ENCODE peak calls at places on chromosomes 7 and 10, in ten cellular contexts. A is transverse colon, F is heart left ventricle, H is AG04450, U is SK-N-SH, I is endothelial cell, P is BJ, W is AG10803, R is psoas muscle, C is tibial artery. K is an unnamed sample.

GRCh38 chr10:70585555-70586243 is 16.8 kb downstream of the PRF1 start:
- DNase-seq in U (no peak), A (no peak), P (no peak), R (no peak), W (no peak), H (no peak), C (no peak), I (no peak), F (no peak), K (no peak)

GRCh38 chr7:17275749-17276671 is 22.4 kb upstream of the AHR start:
- DNase-seq in F (no peak), H (peak), W (peak), P (peak), I (no peak), R (no peak), U (no peak), A (no peak), C (no peak), K (no peak)

GRCh38 chr7:99132922-99133321 is 11.0 kb downstream of the SMURF1 start:
- DNase-seq in R (no peak), I (no peak), A (no peak), H (peak), U (no peak), F (no peak), C (no peak), W (no peak), P (no peak), K (no peak)

GRCh38 chr7:143978585-143978984 is 21.5 kb upstream of the OR6B1 start:
- DNase-seq in U (no peak), I (no peak), C (no peak), H (no peak), F (no peak), W (no peak), P (no peak), A (no peak), R (no peak), K (no peak)

GRCh38 chr7:129110575-129111376 is 33.7 kb upstream of the TSPAN33 start:
- DNase-seq in F (no peak), H (no peak), W (no peak), C (no peak), A (no peak), U (peak), P (no peak), R (no peak), I (no peak), K (peak)

GRCh38 chr10:63103971-63104409 is 29.1 kb upstream of the NRBF2 start:
- DNase-seq in P (no peak), W (no peak), H (no peak), R (no peak), U (no peak), C (no peak), A (no peak), I (no peak), F (no peak), K (no peak)

GRCh38 chr7:98472391-98473002 is 71.6 kb upstream of the BAIAP2L1 start:
- DNase-seq in R (no peak), A (no peak), F (no peak), C (no peak), H (no peak), P (no peak), W (no peak), I (no peak), U (no peak), K (no peak)

GRCh38 chr7:70764004-70764691 is 367.8 kb upstream of the GALNT17 start:
- DNase-seq in F (no peak), W (no peak), H (no peak), R (no peak), I (no peak), C (no peak), U (no peak), A (no peak), P (no peak), K (no peak)

GRCh38 chr10:102462512-102463054 is 11.2 kb upstream of the C10orf95 start:
- DNase-seq in P (no peak), I (no peak), C (no peak), R (no peak), H (no peak), A (no peak), F (no peak), W (no peak), U (no peak), K (no peak)

GRCh38 chr7:85070967-85071628 is 115.8 kb downstream of the SEMA3D start:
- DNase-seq in P (no peak), C (no peak), I (no peak), F (no peak), H (no peak), U (no peak), R (no peak), A (no peak), W (no peak), K (no peak)

GRCh38 chr10:93068411-93069244 is 5.1 kb upstream of the CYP26A1 start:
- DNase-seq in U (peak), C (no peak), A (no peak), I (no peak), H (no peak), F (no peak), R (no peak), P (no peak), W (peak), K (no peak)

GRCh38 chr10:35274511-35275060 is 61.7 kb upstream of the CCNY start:
- DNase-seq in R (no peak), A (no peak), U (no peak), P (no peak), W (no peak), I (no peak), F (no peak), C (no peak), H (no peak), K (no peak)

GRCh38 chr10:33070101-33070500 is 112.1 kb upstream of the ITGB1 start:
- DNase-seq in W (no peak), P (no peak), I (no peak), A (no peak), U (no peak), H (no peak), R (no peak), F (no peak), C (no peak), K (no peak)

GRCh38 chr7:93175219-93175618 is 27.0 kb upstream of the SAMD9L start:
- DNase-seq in A (no peak), U (no peak), I (no peak), W (no peak), P (no peak), R (no peak), C (no peak), F (no peak), H (no peak), K (no peak)

GRCh38 chr10:102040721-102041120 is 15.3 kb downstream of the ARMH3 start:
- DNase-seq in A (no peak), C (no peak), F (no peak), R (no peak), H (no peak), U (no peak), W (no peak), I (no peak), P (no peak), K (no peak)

GRCh38 chr7:106604303-106604918 is 56.5 kb downstream of the CCDC71L start:
- DNase-seq in W (no peak), I (no peak), F (no peak), P (no peak), A (no peak), H (no peak), R (no peak), U (no peak), C (no peak), K (no peak)

GRCh38 chr10:30187010-30187409 is 127.6 kb upstream of the JCAD start:
- DNase-seq in C (no peak), H (no peak), P (no peak), F (no peak), W (no peak), U (no peak), R (no peak), I (no peak), A (no peak), K (no peak)

GRCh38 chr10:130962240-130963051 is 349.1 kb downstream of the TCERG1L start:
- DNase-seq in W (no peak), U (no peak), R (no peak), A (no peak), C (peak), P (no peak), H (no peak), F (no peak), I (no peak), K (no peak)

GRCh38 chr10:119305860-119306513 is 98.6 kb downstream of the GRK5 start:
- DNase-seq in F (peak), C (peak), P (peak), U (no peak), H (peak), W (peak), R (peak), I (no peak), A (peak), K (peak)

GRCh38 chr10:77625379-77625778 is 12.2 kb downstream of the KCNMA1 start:
- DNase-seq in W (no peak), F (no peak), C (no peak), P (no peak), R (no peak), U (no peak), I (no peak), A (no peak), H (no peak), K (no peak)

GRCh38 chr7:98810166-98810802 is 59.5 kb downstream of the TMEM130 start:
- DNase-seq in A (no peak), I (no peak), F (no peak), R (no peak), P (no peak), W (no peak), C (peak), U (peak), H (no peak), K (no peak)

GRCh38 chr7:138864667-138865066 is 66.7 kb upstream of the ATP6V0A4 start:
- DNase-seq in I (no peak), C (no peak), W (peak), P (peak), H (peak), A (no peak), R (no peak), U (no peak), F (no peak), K (peak)

GRCh38 chr7:128739990-128740682 is 977 bp downstream of the CALU start:
- DNase-seq in P (no peak), C (no peak), F (no peak), A (no peak), R (no peak), U (no peak), H (no peak), W (no peak), I (no peak), K (no peak)

GRCh38 chr10:77075916-77076315 is 561.7 kb downstream of the KCNMA1 start:
- DNase-seq in H (no peak), I (no peak), W (no peak), U (no peak), P (no peak), C (no peak), A (no peak), F (no peak), R (no peak), K (no peak)

GRCh38 chr7:87420173-87420572 is 55.3 kb downstream of the ABCB4 start:
- DNase-seq in W (no peak), F (no peak), A (no peak), U (no peak), P (no peak), I (no peak), H (no peak), C (no peak), R (no peak), K (no peak)

GRCh38 chr10:22314852-22315251 is 1.3 kb upstream of the COMMD3 start:
- DNase-seq in A (no peak), F (no peak), I (no peak), R (no peak), U (no peak), C (no peak), W (no peak), H (no peak), P (no peak), K (no peak)

GRCh38 chr7:18590744-18591340 is 95.3 kb downstream of the HDAC9 start:
- DNase-seq in R (no peak), A (no peak), P (no peak), W (peak), I (no peak), F (no peak), C (no peak), U (peak), H (no peak), K (no peak)

GRCh38 chr7:83469076-83469475 is 179.9 kb downstream of the SEMA3E start:
- DNase-seq in H (no peak), F (no peak), U (no peak), I (no peak), C (no peak), W (peak), P (peak), A (no peak), R (no peak), K (no peak)

GRCh38 chr7:135799881-135800280 is 51.3 kb upstream of the FAM180A start:
- DNase-seq in R (no peak), U (no peak), P (no peak), I (no peak), F (no peak), A (no peak), H (no peak), C (no peak), W (no peak), K (no peak)

GRCh38 chr7:110591341-110591740 is 499.6 kb upstream of the LRRN3 start:
- DNase-seq in H (no peak), R (no peak), U (no peak), C (no peak), P (no peak), F (no peak), A (no peak), I (no peak), W (no peak), K (no peak)

GRCh38 chr7:110592557-110592956 is 498.4 kb upstream of the LRRN3 start:
- DNase-seq in C (no peak), H (no peak), A (no peak), F (no peak), I (no peak), W (no peak), R (no peak), P (no peak), U (no peak), K (no peak)

GRCh38 chr7:110587294-110587693 is 503.6 kb upstream of the LRRN3 start:
- DNase-seq in W (no peak), P (no peak), F (no peak), A (no peak), C (no peak), H (no peak), R (no peak), I (no peak), U (no peak), K (no peak)

GRCh38 chr7:110595694-110596093 is 495.2 kb upstream of the LRRN3 start:
- DNase-seq in W (no peak), I (no peak), U (no peak), F (no peak), A (no peak), C (no peak), R (no peak), P (no peak), H (no peak), K (no peak)

GRCh38 chr7:110590415-110590814 is 500.5 kb upstream of the LRRN3 start:
- DNase-seq in R (no peak), F (no peak), P (no peak), A (no peak), I (no peak), U (no peak), H (no peak), C (no peak), W (no peak), K (no peak)
- TF ChIP-seq CTCF in R (no peak), F (no peak), P (no peak), A (no peak), I (no peak), U (no peak), H (no peak), C (no peak), W (no peak), K (no peak)

GRCh38 chr7:1290262-1291039 is 57.8 kb downstream of the UNCX start:
- DNase-seq in I (no peak), W (peak), C (no peak), P (no peak), U (no peak), R (peak), H (no peak), F (no peak), A (no peak), K (peak)
- TF ChIP-seq CTCF in I (no peak), W (peak), C (no peak), P (peak), U (peak), R (no peak), H (peak), F (no peak), A (no peak), K (peak)

DNA sequence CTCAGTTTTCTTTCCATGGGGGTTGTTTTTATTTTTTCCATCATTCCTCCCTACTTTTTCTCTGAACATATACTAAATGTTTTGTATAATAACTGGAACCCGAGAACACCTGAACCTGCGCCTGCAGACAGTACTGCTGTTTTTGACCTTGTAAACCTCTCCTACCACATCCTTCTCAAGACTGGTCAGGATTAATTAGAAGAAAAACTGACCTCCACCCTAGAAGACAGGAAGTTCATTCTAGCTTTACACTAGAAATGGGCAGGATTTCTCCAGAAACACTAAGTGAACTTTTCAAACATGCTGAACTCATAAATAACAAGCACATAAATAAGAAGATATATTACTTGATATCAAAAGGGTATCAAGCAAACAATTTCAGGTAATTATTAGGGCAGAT is 751 bp upstream of the HYCC1 start:
- DNase-seq in U (no peak), C (no peak), I (no peak), P (no peak), F (no peak), R (no peak), W (no peak), H (no peak), A (no peak), K (no peak)
- TF ChIP-seq CTCF in U (no peak), C (no peak), I (no peak), P (no peak), F (no peak), R (no peak), W (no peak), H (no peak), A (no peak), K (no peak)

GRCh38 chr7:3434611-3435010 is 133.6 kb downstream of the SDK1 start:
- DNase-seq in F (no peak), W (no peak), U (no peak), I (no peak), C (no peak), R (no peak), A (no peak), P (no peak), H (no peak), K (no peak)
- TF ChIP-seq CTCF in F (no peak), W (no peak), U (no peak), I (no peak), C (no peak), R (no peak), A (no peak), P (no peak), H (no peak), K (no peak)

DNA sequence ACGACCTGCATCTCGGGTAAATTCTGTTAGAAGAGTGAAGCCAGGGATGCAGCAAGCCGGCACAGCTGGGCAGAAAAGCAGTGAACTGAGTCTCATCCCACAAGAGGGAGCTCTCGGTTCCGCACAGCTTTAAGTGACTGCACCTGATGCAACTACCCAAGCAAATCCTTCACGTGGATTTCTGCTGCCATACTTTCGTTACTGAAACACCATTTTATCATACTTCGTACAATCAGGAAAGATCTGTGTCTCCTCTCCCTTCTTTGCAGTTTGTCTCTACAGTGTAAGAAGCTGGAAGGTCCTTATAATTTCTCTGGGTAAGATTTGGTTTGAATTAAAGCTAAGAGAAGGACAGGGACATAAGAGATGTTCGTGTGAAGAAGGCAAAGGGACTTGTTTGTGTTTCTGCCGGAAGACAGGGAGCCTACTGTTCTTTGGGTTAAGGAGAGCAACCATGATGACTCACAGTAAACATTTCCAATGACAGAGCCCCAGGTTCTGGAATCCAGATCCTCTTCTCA is 427.0 kb downstream of the GPAM start:
- DNase-seq in I (peak), P (no peak), C (peak), U (peak), R (peak), H (no peak), F (no peak), W (peak), A (peak), K (peak)
- TF ChIP-seq CTCF in I (peak), P (peak), C (peak), U (no peak), R (peak), H (no peak), F (peak), W (peak), A (peak), K (no peak)

K was measured in Calu3.